ENCODE peak calls at places on chromosome 4, in five cellular contexts. Y is fibroblast of lung; A is AG04449; D is transverse colon; T is CD4-positive, alpha-beta T cell. O is an unnamed sample.

GRCh38 chr4:138275946-138276621 is 33.9 kb upstream of the SLC7A11 start:
- DNase-seq in A (peak), T (no peak), D (no peak), Y (peak), O (no peak)

GRCh38 chr4:35358001-35358584 is 886.2 kb downstream of the ARAP2 start:
- DNase-seq in T (no peak), A (no peak), D (no peak), Y (no peak), O (no peak)

GRCh38 chr4:40887690-40888089 is 137.9 kb downstream of the NSUN7 start:
- DNase-seq in D (no peak), Y (peak), A (peak), T (no peak), O (no peak)

GRCh38 chr4:71209161-71209560 is 129.7 kb upstream of the SLC4A4 start:
- DNase-seq in A (no peak), T (no peak), Y (peak), D (no peak), O (no peak)

GRCh38 chr4:160202802-160203201 is 1099.9 kb downstream of the RAPGEF2 start:
- DNase-seq in A (no peak), T (no peak), D (no peak), Y (no peak), O (no peak)

GRCh38 chr4:98502624-98503023 is 155.8 kb downstream of the TSPAN5 start:
- DNase-seq in A (no peak), D (no peak), T (no peak), Y (no peak), O (no peak)

GRCh38 chr4:3413675-3414420 is 27.9 kb upstream of the HGFAC start:
- DNase-seq in Y (no peak), D (no peak), T (no peak), A (no peak), O (no peak)

GRCh38 chr4:85681194-85681803 is 206.3 kb downstream of the ARHGAP24 start:
- DNase-seq in A (peak), T (no peak), D (peak), Y (peak), O (no peak)

GRCh38 chr4:8592366-8593267 is at the start of gene CPZ:
- DNase-seq in T (no peak), A (no peak), D (no peak), Y (peak), O (no peak)

GRCh38 chr4:147019061-147019460 is 73.4 kb upstream of the TTC29 start:
- DNase-seq in A (no peak), Y (peak), D (peak), T (peak), O (peak)

GRCh38 chr4:128427832-128428366 is 140.3 kb upstream of the PGRMC2 start:
- DNase-seq in D (peak), A (no peak), T (no peak), Y (peak), O (no peak)

GRCh38 chr4:156945532-156945931 is 26.1 kb downstream of the PDGFC start:
- DNase-seq in D (no peak), T (no peak), Y (no peak), A (no peak), O (no peak)

GRCh38 chr4:12286351-12286750 is 857.7 kb upstream of the HS3ST1 start:
- DNase-seq in T (no peak), A (no peak), D (no peak), Y (no peak), O (no peak)

GRCh38 chr4:123350191-123350544 is 46.4 kb upstream of the SPRY1 start:
- DNase-seq in A (no peak), D (peak), Y (no peak), T (no peak), O (no peak)

DNA sequence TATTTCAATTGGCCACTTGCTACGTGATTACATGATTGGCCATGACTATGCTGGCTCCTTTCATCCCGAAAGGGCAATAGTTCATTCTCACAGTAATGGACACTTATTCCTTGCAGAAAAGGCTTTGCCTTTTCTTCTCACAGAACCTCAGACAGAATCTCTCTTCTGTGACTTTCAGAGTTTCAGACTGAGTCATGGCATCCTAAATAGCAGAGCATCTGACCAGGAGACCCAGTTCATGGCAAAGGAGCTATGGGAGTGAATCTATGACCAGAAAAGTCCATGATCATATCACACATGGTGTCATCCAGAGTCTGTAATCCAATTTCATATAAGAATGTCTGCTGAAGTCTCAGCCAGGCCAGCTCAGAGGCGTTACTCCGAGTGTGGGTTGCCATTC is 263.3 kb upstream of the CLNK start:
- DNase-seq in Y (no peak), A (no peak), D (no peak), T (no peak), O (no peak)
- TF ChIP-seq CTCF in Y (no peak), A (no peak), D (no peak), T (no peak), O (no peak)

GRCh38 chr4:180557348-180557747 is 1685.9 kb upstream of the TENM3 start:
- DNase-seq in Y (no peak), D (no peak), T (no peak), A (no peak), O (no peak)
- TF ChIP-seq CTCF in Y (no peak), D (no peak), T (no peak), A (no peak), O (peak)

DNA sequence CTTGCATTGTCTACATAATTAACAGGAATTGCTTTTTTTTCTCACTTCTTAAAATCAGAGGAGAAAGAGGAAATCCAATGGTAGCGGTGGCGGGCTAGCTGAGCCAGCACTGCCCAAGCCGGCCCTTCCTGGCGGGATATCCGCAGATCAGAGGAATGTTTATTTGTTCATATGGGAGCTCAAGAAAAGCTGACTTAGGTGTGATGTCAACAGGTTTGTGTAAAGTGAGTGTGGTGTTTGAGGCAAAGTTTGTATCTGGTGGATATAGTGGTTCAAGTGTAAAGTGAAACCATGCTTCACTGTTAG is 466 bp upstream of the SLC39A8 start:
- DNase-seq in A (no peak), D (no peak), T (no peak), Y (no peak), O (no peak)
- TF ChIP-seq CTCF in A (no peak), D (no peak), T (no peak), Y (no peak), O (peak)

GRCh38 chr4:83328486-83328885 is 6.2 kb downstream of the HPSE start:
- DNase-seq in D (no peak), Y (no peak), A (no peak), T (no peak), O (no peak)
- TF ChIP-seq CTCF in D (no peak), Y (no peak), A (no peak), T (no peak), O (no peak)